ENCODE peak calls at places on chromosomes 16 and 17, in seven cellular contexts. A is uterus, D is T-helper 9 cell, R is NCI-H2081 treated with DMSO at 0.1 percent for 48 hours, M is A549, Z is HFFc6, K is SK-MEL-5. E is an unnamed sample.
A peak's percentile ranks its signal among the peaks of the same experiment; 100 is the strongest.

GRCh38 chr16:80896778-80897177 is 92.4 kb upstream of the CDYL2 start:
- DNase-seq in A (no peak), D (no peak), R (no peak), M (no peak), Z (no peak), K (no peak), E (no peak)

GRCh38 chr17:54172654-54173316 is 350.1 kb downstream of the KIF2B start:
- DNase-seq in A (no peak), D (no peak), R (no peak), M (peak; percentile 41), Z (no peak), K (peak; percentile 50), E (peak; percentile 41)

GRCh38 chr16:23687034-23687808 is 8.5 kb downstream of the PLK1 start:
- DNase-seq in A (no peak), D (no peak), R (no peak), M (no peak), Z (no peak), K (no peak), E (no peak)

GRCh38 chr16:84806256-84806889 is 13.4 kb upstream of the CRISPLD2 start:
- DNase-seq in A (no peak), D (no peak), R (no peak), M (peak; percentile 40), Z (peak; percentile 95), K (no peak), E (no peak)

GRCh38 chr16:68062910-68063393 is 22.2 kb upstream of the NFATC3 start:
- DNase-seq in A (no peak), D (no peak), R (no peak), M (no peak), Z (no peak), K (no peak), E (no peak)

GRCh38 chr17:80612997-80613731 is 68.5 kb downstream of the RPTOR start:
- DNase-seq in A (no peak), D (no peak), R (no peak), M (no peak), Z (no peak), K (no peak), E (no peak)

GRCh38 chr17:34173221-34173620 is 81.9 kb upstream of the CCL2 start:
- DNase-seq in A (no peak), D (no peak), R (no peak), M (no peak), Z (peak; percentile 33), K (no peak), E (peak; percentile 73)

GRCh38 chr16:68257251-68257905 is 6.9 kb upstream of the SLC7A6 start:
- DNase-seq in A (no peak), D (no peak), R (no peak), M (no peak), Z (no peak), K (no peak), E (no peak)

GRCh38 chr17:76506408-76507328 is 5.4 kb upstream of the RHBDF2 start:
- DNase-seq in A (peak; percentile 77), D (peak; percentile 84), R (peak; percentile 38), M (peak; percentile 71), Z (peak; percentile 49), K (peak; percentile 85), E (peak; percentile 71)

GRCh38 chr17:47009759-47010594 is 30.9 kb upstream of the RPRML start:
- DNase-seq in A (no peak), D (no peak), R (no peak), M (no peak), Z (peak; percentile 9), K (no peak), E (no peak)

GRCh38 chr16:86982347-86982596 is 334.9 kb downstream of the C16orf95 start:
- DNase-seq in A (no peak), D (no peak), R (no peak), M (no peak), Z (no peak), K (no peak), E (no peak)

GRCh38 chr17:77376795-77377751 is 236.3 kb downstream of the SEC14L1 start:
- DNase-seq in A (peak; percentile 56), D (no peak), R (no peak), M (no peak), Z (peak; percentile 28), K (no peak), E (no peak)

GRCh38 chr16:57270221-57271062 is 14.0 kb downstream of the PLLP start:
- DNase-seq in A (no peak), D (no peak), R (no peak), M (no peak), Z (no peak), K (no peak), E (no peak)

GRCh38 chr17:67582632-67583230 is 135.0 kb upstream of the NOL11 start:
- DNase-seq in A (peak; percentile 42), D (no peak), R (peak; percentile 83), M (no peak), Z (no peak), K (no peak), E (no peak)

GRCh38 chr17:37179893-37180292 is 195.9 kb upstream of the C17orf78 start:
- DNase-seq in A (no peak), D (no peak), R (no peak), M (no peak), Z (peak; percentile 63), K (no peak), E (no peak)

GRCh38 chr16:11024333-11025053 is 80.1 kb downstream of the CLEC16A start:
- DNase-seq in A (no peak), D (no peak), R (no peak), M (peak; percentile 34), Z (no peak), K (no peak), E (no peak)

GRCh38 chr17:33989357-33990148 is 265.5 kb upstream of the CCL2 start:
- DNase-seq in A (no peak), D (no peak), R (no peak), M (no peak), Z (no peak), K (no peak), E (no peak)

GRCh38 chr17:31008374-31009035 is 37.7 kb downstream of the RNF135 start:
- DNase-seq in A (peak; percentile 30), D (peak; percentile 45), R (no peak), M (no peak), Z (peak; percentile 46), K (no peak), E (peak; percentile 79)

GRCh38 chr17:81551458-81552243 is 502 bp downstream of the FAAP100 start:
- DNase-seq in A (no peak), D (no peak), R (no peak), M (peak; percentile 46), Z (peak; percentile 35), K (peak; percentile 48), E (peak; percentile 43)

GRCh38 chr16:60929-61878 is 7.6 kb downstream of the SNRNP25 start:
- DNase-seq in A (no peak), D (no peak), R (no peak), M (no peak), Z (no peak), K (no peak), E (no peak)

GRCh38 chr17:59521465-59522126 is 43.8 kb upstream of the DHX40 start:
- DNase-seq in A (peak; percentile 19), D (peak; percentile 50), R (no peak), M (peak; percentile 75), Z (peak; percentile 43), K (peak; percentile 92), E (peak; percentile 70)

GRCh38 chr16:27486344-27486743 is 63.4 kb downstream of the GTF3C1 start:
- DNase-seq in A (no peak), D (no peak), R (no peak), M (no peak), Z (no peak), K (no peak), E (no peak)

GRCh38 chr17:81459224-81459623 is 53.4 kb downstream of the ACTG1 start:
- DNase-seq in A (no peak), D (no peak), R (no peak), M (no peak), Z (no peak), K (no peak), E (no peak)

GRCh38 chr17:66373944-66374817 is 71.8 kb downstream of the PRKCA start:
- DNase-seq in A (no peak), D (peak; percentile 24), R (peak; percentile 62), M (no peak), Z (no peak), K (no peak), E (peak; percentile 46)

GRCh38 chr16:79069634-79070033 is 530.9 kb downstream of the MAF start:
- DNase-seq in A (no peak), D (no peak), R (no peak), M (no peak), Z (no peak), K (no peak), E (no peak)

GRCh38 chr17:28864991-28865849 is 10.4 kb downstream of the ERAL1 start:
- DNase-seq in A (no peak), D (no peak), R (no peak), M (no peak), Z (no peak), K (no peak), E (no peak)

GRCh38 chr17:49994085-49995054 is 654 bp downstream of the DLX3 start:
- DNase-seq in A (no peak), D (no peak), R (no peak), M (no peak), Z (no peak), K (no peak), E (no peak)

GRCh38 chr16:31127182-31127581 is 8.3 kb downstream of the PRSS8 start:
- DNase-seq in A (no peak), D (no peak), R (no peak), M (no peak), Z (no peak), K (no peak), E (no peak)

GRCh38 chr16:15507299-15507958 is 73.0 kb downstream of the BMERB1 start:
- DNase-seq in A (no peak), D (no peak), R (no peak), M (peak; percentile 39), Z (peak; percentile 68), K (no peak), E (no peak)

GRCh38 chr17:34435182-34435928 is 72.3 kb upstream of the CCL1 start:
- DNase-seq in A (no peak), D (no peak), R (no peak), M (no peak), Z (no peak), K (no peak), E (no peak)

GRCh38 chr17:37752482-37752881 is 7.6 kb upstream of the HNF1B start:
- DNase-seq in A (no peak), D (no peak), R (no peak), M (peak; percentile 85), Z (peak; percentile 90), K (no peak), E (no peak)

GRCh38 chr16:11410382-11411058 is 65.3 kb downstream of the RMI2 start:
- DNase-seq in A (no peak), D (no peak), R (no peak), M (no peak), Z (no peak), K (no peak), E (no peak)

GRCh38 chr16:87560428-87561199 is 41.7 kb upstream of the JPH3 start:
- DNase-seq in A (no peak), D (no peak), R (no peak), M (peak; percentile 83), Z (no peak), K (peak; percentile 67), E (no peak)

GRCh38 chr17:7177954-7178477 is 1.2 kb downstream of the ASGR1 start:
- DNase-seq in A (no peak), D (no peak), R (no peak), M (no peak), Z (no peak), K (no peak), E (peak; percentile 25)

GRCh38 chr17:77881545-77881944 is 77.0 kb upstream of the TNRC6C start:
- DNase-seq in A (peak; percentile 57), D (peak; percentile 57), R (no peak), M (no peak), Z (peak; percentile 9), K (peak; percentile 26), E (peak; percentile 90)

GRCh38 chr16:51146256-51146924 is 4.7 kb downstream of the SALL1 start:
- DNase-seq in A (no peak), D (no peak), R (no peak), M (no peak), Z (peak; percentile 47), K (peak; percentile 5), E (peak; percentile 38)

GRCh38 chr17:57160624-57161023 is 75.6 kb downstream of the AKAP1 start:
- DNase-seq in A (no peak), D (no peak), R (no peak), M (no peak), Z (no peak), K (no peak), E (no peak)

GRCh38 chr17:81251943-81252301 is 12.8 kb downstream of the NDUFAF8 start:
- DNase-seq in A (no peak), D (no peak), R (no peak), M (no peak), Z (no peak), K (no peak), E (peak; percentile 47)